ENCODE peak calls at places on chromosomes 4 and X, in five cellular contexts. One of them, this sample, is unnamed.

GRCh38 chr4:116027311-116027710 is 913.9 kb upstream of the NDST4 start:
- DNase-seq in heart left ventricle: no peak
- DNase-seq in fibroblast of lung: no peak
- DNase-seq in right atrium auricular region: no peak
- DNase-seq in WTC11: no peak
- DNase-seq in this sample: no peak

GRCh38 chrX:150227873-150228272 is 135.2 kb upstream of the MAMLD1 start:
- DNase-seq in heart left ventricle: no peak
- DNase-seq in fibroblast of lung: no peak
- DNase-seq in right atrium auricular region: no peak
- DNase-seq in WTC11: no peak
- DNase-seq in this sample: no peak

GRCh38 chrX:19688426-19688825 is 173.1 kb upstream of the MAP3K15 start:
- DNase-seq in fibroblast of lung: no peak
- DNase-seq in right atrium auricular region: no peak
- DNase-seq in WTC11: no peak
- DNase-seq in heart left ventricle: no peak
- DNase-seq in this sample: no peak

GRCh38 chr4:6225469-6225868 is 25.1 kb upstream of the JAKMIP1 start:
- DNase-seq in right atrium auricular region: no peak
- DNase-seq in fibroblast of lung: peak; percentile 4
- DNase-seq in WTC11: peak; percentile 73
- DNase-seq in heart left ventricle: no peak
- DNase-seq in this sample: peak; percentile 51

GRCh38 chrX:116417968-116418367 is 18.4 kb upstream of the SLC6A14 start:
- DNase-seq in fibroblast of lung: no peak
- DNase-seq in heart left ventricle: no peak
- DNase-seq in right atrium auricular region: no peak
- DNase-seq in WTC11: no peak
- DNase-seq in this sample: no peak

GRCh38 chrX:146454363-146454762 is 355.2 kb upstream of the CXorf51B start:
- DNase-seq in WTC11: no peak
- DNase-seq in fibroblast of lung: no peak
- DNase-seq in heart left ventricle: no peak
- DNase-seq in right atrium auricular region: no peak
- DNase-seq in this sample: no peak

GRCh38 chr4:107130157-107130556 is 94.0 kb upstream of the DKK2 start:
- DNase-seq in heart left ventricle: no peak
- DNase-seq in right atrium auricular region: no peak
- DNase-seq in WTC11: no peak
- DNase-seq in fibroblast of lung: no peak
- DNase-seq in this sample: no peak

GRCh38 chrX:2185341-2186082 is 315.3 kb downstream of the DHRSX start:
- DNase-seq in right atrium auricular region: no peak
- DNase-seq in fibroblast of lung: no peak
- DNase-seq in WTC11: peak; percentile 43
- DNase-seq in heart left ventricle: no peak
- DNase-seq in this sample: no peak

GRCh38 chr4:150583287-150584197 is 1.6 kb downstream of the MAB21L2 start:
- DNase-seq in fibroblast of lung: peak; percentile 61
- DNase-seq in right atrium auricular region: no peak
- DNase-seq in WTC11: peak; percentile 49
- DNase-seq in heart left ventricle: peak; percentile 53
- DNase-seq in this sample: no peak

GRCh38 chrX:121146059-121146628 is 98.7 kb downstream of the GLUD2 start:
- DNase-seq in right atrium auricular region: no peak
- DNase-seq in fibroblast of lung: no peak
- DNase-seq in heart left ventricle: no peak
- DNase-seq in WTC11: no peak
- DNase-seq in this sample: no peak

GRCh38 chr4:66169341-66169740 is 499.1 kb upstream of the EPHA5 start:
- DNase-seq in WTC11: no peak
- DNase-seq in fibroblast of lung: no peak
- DNase-seq in heart left ventricle: no peak
- DNase-seq in right atrium auricular region: no peak
- DNase-seq in this sample: no peak

GRCh38 chrX:116009348-116009747 is 161.2 kb upstream of the AGTR2 start:
- DNase-seq in WTC11: no peak
- DNase-seq in right atrium auricular region: no peak
- DNase-seq in heart left ventricle: no peak
- DNase-seq in fibroblast of lung: no peak
- DNase-seq in this sample: no peak

GRCh38 chrX:40581333-40581910 is 652 bp downstream of the ATP6AP2 start:
- DNase-seq in heart left ventricle: no peak
- DNase-seq in WTC11: no peak
- DNase-seq in right atrium auricular region: no peak
- DNase-seq in fibroblast of lung: peak; percentile 11
- DNase-seq in this sample: no peak

GRCh38 chr4:163356104-163356503 is 12.4 kb downstream of the NPY5R start:
- DNase-seq in heart left ventricle: no peak
- DNase-seq in fibroblast of lung: no peak
- DNase-seq in right atrium auricular region: no peak
- DNase-seq in WTC11: no peak
- DNase-seq in this sample: no peak

GRCh38 chr4:52982246-52982950 is 120.3 kb downstream of the RASL11B start:
- DNase-seq in fibroblast of lung: peak; percentile 80
- DNase-seq in heart left ventricle: no peak
- DNase-seq in WTC11: no peak
- DNase-seq in right atrium auricular region: no peak
- DNase-seq in this sample: peak; percentile 34

GRCh38 chr4:38275331-38275821 is 315.2 kb downstream of the PTTG2 start:
- DNase-seq in heart left ventricle: no peak
- DNase-seq in right atrium auricular region: no peak
- DNase-seq in fibroblast of lung: no peak
- DNase-seq in WTC11: no peak
- DNase-seq in this sample: no peak

GRCh38 chr4:78031457-78031856 is 25.7 kb upstream of the FRAS1 start:
- DNase-seq in WTC11: no peak
- DNase-seq in heart left ventricle: no peak
- DNase-seq in right atrium auricular region: no peak
- DNase-seq in fibroblast of lung: no peak
- DNase-seq in this sample: no peak

GRCh38 chr4:75512336-75513211 is 1.6 kb downstream of the RCHY1 start:
- DNase-seq in WTC11: no peak
- DNase-seq in heart left ventricle: no peak
- DNase-seq in fibroblast of lung: peak; percentile 41
- DNase-seq in right atrium auricular region: no peak
- DNase-seq in this sample: peak; percentile 13

GRCh38 chrX:13428055-13428786 is 108.4 kb upstream of the ATXN3L start:
- DNase-seq in right atrium auricular region: no peak
- DNase-seq in WTC11: peak; percentile 12
- DNase-seq in fibroblast of lung: peak; percentile 41
- DNase-seq in heart left ventricle: no peak
- DNase-seq in this sample: no peak

GRCh38 chr4:76883147-76883546 is 14.8 kb downstream of the SOWAHB start:
- DNase-seq in fibroblast of lung: peak; percentile 36
- DNase-seq in right atrium auricular region: no peak
- DNase-seq in WTC11: no peak
- DNase-seq in heart left ventricle: no peak
- DNase-seq in this sample: no peak

GRCh38 chr4:85717847-85718246 is 242.9 kb downstream of the ARHGAP24 start:
- DNase-seq in heart left ventricle: no peak
- DNase-seq in fibroblast of lung: no peak
- DNase-seq in right atrium auricular region: no peak
- DNase-seq in WTC11: no peak
- DNase-seq in this sample: no peak

GRCh38 chrX:63652086-63652775 is 132.8 kb downstream of the ARHGEF9 start:
- DNase-seq in heart left ventricle: no peak
- DNase-seq in right atrium auricular region: no peak
- DNase-seq in WTC11: no peak
- DNase-seq in fibroblast of lung: peak; percentile 44
- DNase-seq in this sample: no peak

GRCh38 chr4:61204353-61204752 is 4.2 kb downstream of the ADGRL3 start:
- DNase-seq in right atrium auricular region: no peak
- DNase-seq in heart left ventricle: no peak
- DNase-seq in fibroblast of lung: no peak
- DNase-seq in WTC11: no peak
- DNase-seq in this sample: no peak

GRCh38 chr4:56972832-56973231 is 4.6 kb downstream of the NOA1 start:
- DNase-seq in WTC11: no peak
- DNase-seq in right atrium auricular region: no peak
- DNase-seq in fibroblast of lung: no peak
- DNase-seq in heart left ventricle: no peak
- DNase-seq in this sample: no peak

GRCh38 chr4:175412744-175413143 is 399.3 kb downstream of the GPM6A start:
- DNase-seq in fibroblast of lung: peak; percentile 12
- DNase-seq in WTC11: no peak
- DNase-seq in right atrium auricular region: no peak
- DNase-seq in heart left ventricle: no peak
- DNase-seq in this sample: no peak

GRCh38 chrX:102604327-102604726 is 5.0 kb downstream of the ARMCX5 start:
- DNase-seq in heart left ventricle: no peak
- DNase-seq in right atrium auricular region: no peak
- DNase-seq in WTC11: no peak
- DNase-seq in fibroblast of lung: no peak
- DNase-seq in this sample: no peak

GRCh38 chrX:148871422-148872152 is 371.2 kb downstream of the AFF2 start:
- DNase-seq in heart left ventricle: no peak
- DNase-seq in fibroblast of lung: peak; percentile 74
- DNase-seq in WTC11: no peak
- DNase-seq in right atrium auricular region: no peak
- DNase-seq in this sample: no peak

GRCh38 chr4:39855909-39856512 is 121.7 kb downstream of the PDS5A start:
- DNase-seq in WTC11: no peak
- DNase-seq in fibroblast of lung: peak; percentile 45
- DNase-seq in heart left ventricle: no peak
- DNase-seq in right atrium auricular region: no peak
- DNase-seq in this sample: no peak

GRCh38 chrX:154308108-154308946 is 12.7 kb downstream of the TKTL1 start:
- DNase-seq in right atrium auricular region: peak; percentile 73
- DNase-seq in heart left ventricle: peak; percentile 62
- DNase-seq in fibroblast of lung: peak; percentile 28
- DNase-seq in WTC11: peak; percentile 83
- DNase-seq in this sample: peak; percentile 48

GRCh38 chr4:154366956-154367355 is 124.6 kb downstream of the DCHS2 start:
- DNase-seq in heart left ventricle: peak; percentile 20
- DNase-seq in WTC11: no peak
- DNase-seq in fibroblast of lung: no peak
- DNase-seq in right atrium auricular region: no peak
- DNase-seq in this sample: no peak

GRCh38 chr4:151857368-151857767 is 96.6 kb upstream of the GATB start:
- DNase-seq in heart left ventricle: no peak
- DNase-seq in right atrium auricular region: no peak
- DNase-seq in fibroblast of lung: no peak
- DNase-seq in WTC11: no peak
- DNase-seq in this sample: no peak

GRCh38 chr4:97720869-97721432 is 422.3 kb downstream of the STPG2 start:
- DNase-seq in heart left ventricle: no peak
- DNase-seq in right atrium auricular region: no peak
- DNase-seq in WTC11: no peak
- DNase-seq in fibroblast of lung: no peak
- DNase-seq in this sample: no peak
- TF ChIP-seq CTCF in heart left ventricle: peak; percentile 43
- TF ChIP-seq CTCF in right atrium auricular region: peak; percentile 45
- TF ChIP-seq CTCF in WTC11: no peak
- TF ChIP-seq CTCF in fibroblast of lung: no peak
- TF ChIP-seq CTCF in this sample: no peak

GRCh38 chrX:29940750-29941149 is 274.6 kb upstream of the MAGEB2 start:
- DNase-seq in fibroblast of lung: no peak
- DNase-seq in WTC11: no peak
- DNase-seq in heart left ventricle: no peak
- DNase-seq in right atrium auricular region: no peak
- DNase-seq in this sample: no peak
- TF ChIP-seq CTCF in fibroblast of lung: no peak
- TF ChIP-seq CTCF in WTC11: no peak
- TF ChIP-seq CTCF in heart left ventricle: no peak
- TF ChIP-seq CTCF in right atrium auricular region: no peak
- TF ChIP-seq CTCF in this sample: no peak

GRCh38 chrX:124392794-124393193 is 46.4 kb downstream of the SH2D1A start:
- DNase-seq in right atrium auricular region: no peak
- DNase-seq in WTC11: no peak
- DNase-seq in heart left ventricle: no peak
- DNase-seq in fibroblast of lung: no peak
- DNase-seq in this sample: no peak
- TF ChIP-seq CTCF in right atrium auricular region: no peak
- TF ChIP-seq CTCF in WTC11: no peak
- TF ChIP-seq CTCF in heart left ventricle: no peak
- TF ChIP-seq CTCF in fibroblast of lung: no peak
- TF ChIP-seq CTCF in this sample: no peak

DNA sequence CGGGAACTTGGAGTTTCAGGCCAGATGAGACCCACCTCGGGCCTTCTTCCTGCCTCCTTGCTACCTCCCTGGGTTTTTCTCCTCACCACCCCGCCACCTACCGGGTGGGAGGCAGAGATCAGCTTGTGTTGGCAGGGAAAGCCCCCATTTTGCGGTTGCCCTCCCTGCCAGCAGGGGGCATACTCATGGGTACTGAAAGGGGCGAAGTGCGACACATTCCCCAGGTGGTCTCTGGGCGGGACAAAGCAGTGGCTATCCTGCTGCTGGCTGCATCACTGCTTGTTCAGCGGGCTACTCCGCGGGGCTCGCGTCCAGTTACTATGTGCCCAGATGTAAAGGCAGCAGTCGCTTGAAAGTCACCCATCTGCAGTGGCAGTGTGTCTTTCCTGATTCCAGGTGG is 330.3 kb downstream of the PDHA2 start:
- DNase-seq in fibroblast of lung: no peak
- DNase-seq in right atrium auricular region: no peak
- DNase-seq in WTC11: peak; percentile 38
- DNase-seq in heart left ventricle: peak; percentile 20
- DNase-seq in this sample: no peak
- TF ChIP-seq CTCF in fibroblast of lung: no peak
- TF ChIP-seq CTCF in right atrium auricular region: no peak
- TF ChIP-seq CTCF in WTC11: peak; percentile 41
- TF ChIP-seq CTCF in heart left ventricle: no peak
- TF ChIP-seq CTCF in this sample: no peak

GRCh38 chr4:3235030-3235345 is 14.0 kb upstream of the MSANTD1 start:
- DNase-seq in fibroblast of lung: no peak
- DNase-seq in WTC11: no peak
- DNase-seq in right atrium auricular region: no peak
- DNase-seq in heart left ventricle: no peak
- DNase-seq in this sample: no peak
- TF ChIP-seq CTCF in fibroblast of lung: no peak
- TF ChIP-seq CTCF in WTC11: no peak
- TF ChIP-seq CTCF in right atrium auricular region: no peak
- TF ChIP-seq CTCF in heart left ventricle: no peak
- TF ChIP-seq CTCF in this sample: no peak

GRCh38 chr4:141703497-141703896 is 67.1 kb downstream of the IL15 start:
- DNase-seq in fibroblast of lung: no peak
- DNase-seq in WTC11: no peak
- DNase-seq in right atrium auricular region: no peak
- DNase-seq in heart left ventricle: no peak
- DNase-seq in this sample: no peak
- TF ChIP-seq CTCF in fibroblast of lung: no peak
- TF ChIP-seq CTCF in WTC11: no peak
- TF ChIP-seq CTCF in right atrium auricular region: no peak
- TF ChIP-seq CTCF in heart left ventricle: no peak
- TF ChIP-seq CTCF in this sample: no peak

This sample was measured in GM20000.